ENCODE peak calls at places on chromosomes 6 and 20, in five cellular contexts. Y is A549, K is vagina, A is neural progenitor cell, L is HCT116. F is an unnamed sample.

GRCh38 chr20:18224968-18225568 is 63.3 kb upstream of the ZNF133 start:
- DNase-seq in A (peak; percentile 73), K (no peak), L (peak; percentile 12), Y (peak; percentile 53), F (peak; percentile 29)

GRCh38 chr6:91267246-91267645 is 680.4 kb upstream of the MAP3K7 start:
- DNase-seq in K (no peak), A (peak; percentile 83), L (no peak), Y (no peak), F (no peak)

GRCh38 chr6:90895299-90896164 is 308.7 kb upstream of the MAP3K7 start:
- DNase-seq in Y (no peak), A (no peak), K (no peak), L (no peak), F (no peak)

GRCh38 chr6:85771925-85772430 is 129.3 kb upstream of the SYNCRIP start:
- DNase-seq in L (no peak), Y (no peak), A (peak; percentile 4), K (no peak), F (no peak)

GRCh38 chr6:169792306-169793015 is 41.0 kb downstream of the ERMARD start:
- DNase-seq in K (peak; percentile 72), A (no peak), Y (no peak), L (no peak), F (peak; percentile 9)

GRCh38 chr20:1373614-1374013 is 19.2 kb downstream of the FKBP1A start:
- DNase-seq in Y (no peak), A (no peak), K (no peak), L (no peak), F (peak; percentile 32)

GRCh38 chr20:50333856-50334255 is 143.2 kb downstream of the CEBPB start:
- DNase-seq in Y (no peak), K (no peak), A (no peak), L (no peak), F (no peak)

GRCh38 chr6:104625536-104625935 is 234.2 kb downstream of the HACE1 start:
- DNase-seq in K (no peak), L (no peak), A (peak; percentile 4), Y (no peak), F (no peak)

GRCh38 chr6:42165016-42165415 is 8.1 kb upstream of the GUCA1A start:
- DNase-seq in L (no peak), K (no peak), Y (no peak), A (no peak), F (no peak)

DNA sequence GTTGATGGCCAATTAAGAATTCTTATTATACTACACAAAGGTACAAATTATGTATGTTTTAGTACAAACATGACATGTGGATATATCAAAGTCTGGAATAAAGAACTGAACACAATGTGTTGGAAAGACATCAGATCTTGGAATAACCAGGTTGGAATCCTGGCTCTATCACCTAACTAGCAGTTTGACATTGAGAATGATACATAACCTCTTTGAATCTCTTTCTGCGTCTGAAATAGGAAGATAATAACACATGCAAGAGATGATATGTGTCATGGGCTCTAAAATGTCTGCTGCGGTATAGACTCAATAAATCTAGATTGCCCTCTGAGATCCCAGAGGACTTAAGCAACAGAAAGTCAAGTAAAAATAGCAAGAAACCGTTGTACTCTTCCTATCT is 66.7 kb upstream of the CCN2 start:
- DNase-seq in K (no peak), A (no peak), Y (no peak), L (no peak), F (no peak)
- H3K27ac ChIP-seq in K (no peak overlapping the region), A (no peak overlapping the region), Y (no peak overlapping the region), L (no peak overlapping the region), F (no peak overlapping the region)

GRCh38 chr6:126252154-126252553 is 87.8 kb upstream of the CENPW start:
- DNase-seq in Y (no peak), L (no peak), K (no peak), A (peak; percentile 11), F (no peak)
- TF ChIP-seq CTCF in Y (no peak), L (no peak), K (no peak), A (peak; percentile 28), F (no peak)

DNA sequence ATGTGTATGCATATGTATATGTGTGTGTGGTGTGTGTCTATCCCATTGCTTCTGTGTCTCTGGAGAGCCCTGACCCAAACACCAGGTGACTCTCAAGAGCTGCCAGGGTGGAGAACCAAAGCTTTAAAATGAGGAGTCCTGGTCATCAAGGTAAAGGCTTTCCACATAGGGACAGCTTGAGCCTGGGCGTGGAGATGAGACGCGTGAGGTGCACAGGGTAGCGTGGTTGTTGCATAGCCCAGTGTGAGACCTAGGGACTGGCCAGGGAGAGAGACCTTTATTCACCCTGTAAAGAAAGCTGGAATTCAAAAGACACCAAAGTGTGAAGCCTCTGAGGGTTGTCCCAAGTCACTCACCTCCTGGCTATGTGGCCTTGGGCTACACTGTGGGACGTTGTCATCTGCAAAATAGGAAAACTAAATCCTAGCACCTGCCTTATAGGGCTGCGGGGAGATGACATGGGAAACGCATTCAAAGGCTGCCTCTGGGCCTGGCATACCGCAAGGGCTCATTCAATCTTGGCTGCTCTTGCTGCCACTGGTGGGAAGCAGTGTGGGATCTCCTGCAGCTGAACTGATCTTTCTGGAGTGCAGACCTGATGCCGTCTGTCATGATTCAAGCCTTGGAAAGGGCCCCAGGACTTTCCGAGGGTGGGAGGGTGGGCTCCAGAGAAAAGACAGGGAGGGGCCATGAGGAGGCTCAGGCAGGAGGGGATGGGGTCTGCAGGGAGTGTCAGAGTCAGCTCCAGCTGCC is 148.9 kb downstream of the SYCP2 start:
- DNase-seq in Y (no peak), K (peak; percentile 81), L (no peak), A (no peak), F (no peak)
- H3K4me3 ChIP-seq in Y (no peak overlapping the region), K (no peak overlapping the region), L (no peak overlapping the region), A (no peak overlapping the region), F (no peak overlapping the region)

GRCh38 chr6:119076173-119076965 is 2.1 kb downstream of the FAM184A start:
- DNase-seq in K (no peak), L (no peak), Y (no peak), A (no peak), F (no peak)
- H3K27ac ChIP-seq in K (peak overlapping the region; percentile 20), L (no peak overlapping the region), Y (no peak overlapping the region), A (no peak overlapping the region), F (no peak overlapping the region)

GRCh38 chr6:136775548-136775947 is 16.7 kb downstream of the MAP3K5 start:
- DNase-seq in A (no peak), K (no peak), L (no peak), Y (no peak), F (no peak)

GRCh38 chr6:136772685-136773472 is 19.4 kb downstream of the MAP3K5 start:
- DNase-seq in A (peak; percentile 9), Y (no peak), K (no peak), L (no peak), F (no peak)

GRCh38 chr6:136774228-136775041 is 17.8 kb downstream of the MAP3K5 start:
- DNase-seq in A (no peak), Y (no peak), L (no peak), K (no peak), F (no peak)

GRCh38 chr6:136773473-136773796 is 18.8 kb downstream of the MAP3K5 start:
- DNase-seq in A (no peak), K (no peak), Y (no peak), L (no peak), F (no peak)

GRCh38 chr6:136775081-136775480 is 17.2 kb downstream of the MAP3K5 start:
- DNase-seq in Y (no peak), A (no peak), L (no peak), K (no peak), F (no peak)
- TF ChIP-seq CTCF in Y (no peak), A (no peak), L (no peak), K (no peak), F (no peak)

GRCh38 chr6:16737389-16737788 is 23.9 kb downstream of the ATXN1 start:
- DNase-seq in L (no peak), A (no peak), K (no peak), Y (no peak), F (no peak)
- H3K4me3 ChIP-seq in L (no peak overlapping the region), A (no peak overlapping the region), K (no peak overlapping the region), Y (no peak overlapping the region), F (no peak overlapping the region)

DNA sequence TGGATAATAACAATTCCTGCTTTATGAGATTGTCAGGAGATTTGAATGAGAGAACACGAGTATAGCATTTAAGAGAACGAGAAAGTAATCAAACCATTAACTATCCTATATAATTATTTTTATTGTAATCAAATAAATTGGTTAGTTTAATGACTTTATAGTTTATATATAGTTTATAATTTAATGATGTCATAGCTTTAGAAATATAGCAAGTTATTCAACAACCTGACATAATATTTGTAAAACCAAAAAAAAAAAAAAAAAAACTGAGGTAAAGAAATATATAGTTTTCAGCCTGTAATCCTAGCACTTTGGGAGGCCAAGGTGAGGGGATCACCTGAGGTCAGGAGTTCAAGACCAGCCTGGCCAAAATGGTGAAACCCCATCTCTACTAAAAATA is 26.4 kb upstream of the DST start:
- DNase-seq in K (no peak), A (no peak), Y (no peak), L (no peak), F (no peak)
- H3K27ac ChIP-seq in K (peak overlapping the region; percentile 68), A (no peak overlapping the region), Y (no peak overlapping the region), L (no peak overlapping the region), F (no peak overlapping the region)

GRCh38 chr6:109595998-109596397 is 95.0 kb downstream of the AK9 start:
- DNase-seq in L (peak; percentile 18), K (no peak), Y (no peak), A (peak; percentile 44), F (no peak)
- TF ChIP-seq CTCF in L (peak; percentile 51), K (no peak), Y (no peak), A (peak; percentile 54), F (peak; percentile 45)